ENCODE peak calls at places on chromosomes 1 and 21, in nine cellular contexts. One of them, this sample, is unnamed.

GRCh38 chr1:111571987-111572386 is 47.6 kb upstream of the RAP1A start:
- DNase-seq in activated CD4-positive, alpha-beta T cell treated with anti-CD3 and anti-CD28 coated beads, Interleukin-2, amount 10 ng/mL, durations not matched to agents 7 days and 5 days: no peak
- DNase-seq in T47D: no peak
- DNase-seq in naive thymus-derived CD8-positive, alpha-beta T cell: no peak
- DNase-seq in stimulated activated CD4-positive, alpha-beta T cell treated with anti-CD3 and anti-CD28 coated beads, Interleukin-4, amount 100 ng/mL, for 48 hours: no peak
- DNase-seq in tibial artery: no peak
- DNase-seq in stimulated activated CD8-positive, alpha-beta memory T cell treated with anti-CD3 and anti-CD28 coated beads, Interleukin-7, amount 100 ng/mL, for 1 hour: no peak
- DNase-seq in GM12891: no peak
- DNase-seq in effector CD4-positive, alpha-beta T cell: no peak
- DNase-seq in this sample: no peak

GRCh38 chr1:38730511-38731397 is 128.8 kb downstream of the RRAGC start:
- DNase-seq in activated CD4-positive, alpha-beta T cell treated with anti-CD3 and anti-CD28 coated beads, Interleukin-2, amount 10 ng/mL, durations not matched to agents 7 days and 5 days: no peak
- DNase-seq in T47D: no peak
- DNase-seq in naive thymus-derived CD8-positive, alpha-beta T cell: no peak
- DNase-seq in stimulated activated CD4-positive, alpha-beta T cell treated with anti-CD3 and anti-CD28 coated beads, Interleukin-4, amount 100 ng/mL, for 48 hours: no peak
- DNase-seq in tibial artery: no peak
- DNase-seq in stimulated activated CD8-positive, alpha-beta memory T cell treated with anti-CD3 and anti-CD28 coated beads, Interleukin-7, amount 100 ng/mL, for 1 hour: no peak
- DNase-seq in GM12891: no peak
- DNase-seq in effector CD4-positive, alpha-beta T cell: no peak
- DNase-seq in this sample: no peak

GRCh38 chr1:63010898-63011660 is 227.1 kb downstream of the ATG4C start:
- DNase-seq in activated CD4-positive, alpha-beta T cell treated with anti-CD3 and anti-CD28 coated beads, Interleukin-2, amount 10 ng/mL, durations not matched to agents 7 days and 5 days: no peak
- DNase-seq in T47D: no peak
- DNase-seq in naive thymus-derived CD8-positive, alpha-beta T cell: no peak
- DNase-seq in stimulated activated CD4-positive, alpha-beta T cell treated with anti-CD3 and anti-CD28 coated beads, Interleukin-4, amount 100 ng/mL, for 48 hours: no peak
- DNase-seq in tibial artery: no peak
- DNase-seq in stimulated activated CD8-positive, alpha-beta memory T cell treated with anti-CD3 and anti-CD28 coated beads, Interleukin-7, amount 100 ng/mL, for 1 hour: no peak
- DNase-seq in GM12891: no peak
- DNase-seq in effector CD4-positive, alpha-beta T cell: no peak
- DNase-seq in this sample: no peak

GRCh38 chr1:89873757-89874156 is 52.9 kb downstream of the LRRC8D start:
- DNase-seq in activated CD4-positive, alpha-beta T cell treated with anti-CD3 and anti-CD28 coated beads, Interleukin-2, amount 10 ng/mL, durations not matched to agents 7 days and 5 days: no peak
- DNase-seq in T47D: no peak
- DNase-seq in naive thymus-derived CD8-positive, alpha-beta T cell: no peak
- DNase-seq in stimulated activated CD4-positive, alpha-beta T cell treated with anti-CD3 and anti-CD28 coated beads, Interleukin-4, amount 100 ng/mL, for 48 hours: no peak
- DNase-seq in tibial artery: no peak
- DNase-seq in stimulated activated CD8-positive, alpha-beta memory T cell treated with anti-CD3 and anti-CD28 coated beads, Interleukin-7, amount 100 ng/mL, for 1 hour: no peak
- DNase-seq in GM12891: no peak
- DNase-seq in effector CD4-positive, alpha-beta T cell: no peak
- DNase-seq in this sample: no peak

GRCh38 chr1:109253803-109254620 is 4.7 kb downstream of the CELSR2 start:
- DNase-seq in activated CD4-positive, alpha-beta T cell treated with anti-CD3 and anti-CD28 coated beads, Interleukin-2, amount 10 ng/mL, durations not matched to agents 7 days and 5 days: no peak
- DNase-seq in T47D: no peak
- DNase-seq in naive thymus-derived CD8-positive, alpha-beta T cell: no peak
- DNase-seq in stimulated activated CD4-positive, alpha-beta T cell treated with anti-CD3 and anti-CD28 coated beads, Interleukin-4, amount 100 ng/mL, for 48 hours: no peak
- DNase-seq in tibial artery: no peak
- DNase-seq in stimulated activated CD8-positive, alpha-beta memory T cell treated with anti-CD3 and anti-CD28 coated beads, Interleukin-7, amount 100 ng/mL, for 1 hour: no peak
- DNase-seq in GM12891: peak; percentile 14
- DNase-seq in effector CD4-positive, alpha-beta T cell: no peak
- DNase-seq in this sample: no peak

GRCh38 chr1:77925966-77926365 is 37.5 kb downstream of the NEXN start:
- DNase-seq in activated CD4-positive, alpha-beta T cell treated with anti-CD3 and anti-CD28 coated beads, Interleukin-2, amount 10 ng/mL, durations not matched to agents 7 days and 5 days: no peak
- DNase-seq in T47D: no peak
- DNase-seq in naive thymus-derived CD8-positive, alpha-beta T cell: no peak
- DNase-seq in stimulated activated CD4-positive, alpha-beta T cell treated with anti-CD3 and anti-CD28 coated beads, Interleukin-4, amount 100 ng/mL, for 48 hours: no peak
- DNase-seq in tibial artery: no peak
- DNase-seq in stimulated activated CD8-positive, alpha-beta memory T cell treated with anti-CD3 and anti-CD28 coated beads, Interleukin-7, amount 100 ng/mL, for 1 hour: no peak
- DNase-seq in GM12891: no peak
- DNase-seq in effector CD4-positive, alpha-beta T cell: no peak
- DNase-seq in this sample: no peak

GRCh38 chr1:113390871-113391642 is 742 bp downstream of the MAGI3 start:
- DNase-seq in activated CD4-positive, alpha-beta T cell treated with anti-CD3 and anti-CD28 coated beads, Interleukin-2, amount 10 ng/mL, durations not matched to agents 7 days and 5 days: peak; percentile 52
- DNase-seq in T47D: peak; percentile 55
- DNase-seq in naive thymus-derived CD8-positive, alpha-beta T cell: peak; percentile 48
- DNase-seq in stimulated activated CD4-positive, alpha-beta T cell treated with anti-CD3 and anti-CD28 coated beads, Interleukin-4, amount 100 ng/mL, for 48 hours: peak; percentile 26
- DNase-seq in tibial artery: peak; percentile 41
- DNase-seq in stimulated activated CD8-positive, alpha-beta memory T cell treated with anti-CD3 and anti-CD28 coated beads, Interleukin-7, amount 100 ng/mL, for 1 hour: no peak
- DNase-seq in GM12891: peak; percentile 13
- DNase-seq in effector CD4-positive, alpha-beta T cell: peak; percentile 29
- DNase-seq in this sample: no peak

GRCh38 chr1:40646385-40646784 is 19.1 kb downstream of the RIMS3 start:
- DNase-seq in activated CD4-positive, alpha-beta T cell treated with anti-CD3 and anti-CD28 coated beads, Interleukin-2, amount 10 ng/mL, durations not matched to agents 7 days and 5 days: no peak
- DNase-seq in T47D: no peak
- DNase-seq in naive thymus-derived CD8-positive, alpha-beta T cell: no peak
- DNase-seq in stimulated activated CD4-positive, alpha-beta T cell treated with anti-CD3 and anti-CD28 coated beads, Interleukin-4, amount 100 ng/mL, for 48 hours: no peak
- DNase-seq in tibial artery: no peak
- DNase-seq in stimulated activated CD8-positive, alpha-beta memory T cell treated with anti-CD3 and anti-CD28 coated beads, Interleukin-7, amount 100 ng/mL, for 1 hour: no peak
- DNase-seq in GM12891: no peak
- DNase-seq in effector CD4-positive, alpha-beta T cell: no peak
- DNase-seq in this sample: no peak

GRCh38 chr21:43352568-43353281 is 74.2 kb downstream of the SIK1 start:
- DNase-seq in activated CD4-positive, alpha-beta T cell treated with anti-CD3 and anti-CD28 coated beads, Interleukin-2, amount 10 ng/mL, durations not matched to agents 7 days and 5 days: peak; percentile 46
- DNase-seq in T47D: peak; percentile 70
- DNase-seq in naive thymus-derived CD8-positive, alpha-beta T cell: no peak
- DNase-seq in stimulated activated CD4-positive, alpha-beta T cell treated with anti-CD3 and anti-CD28 coated beads, Interleukin-4, amount 100 ng/mL, for 48 hours: no peak
- DNase-seq in tibial artery: no peak
- DNase-seq in stimulated activated CD8-positive, alpha-beta memory T cell treated with anti-CD3 and anti-CD28 coated beads, Interleukin-7, amount 100 ng/mL, for 1 hour: no peak
- DNase-seq in GM12891: no peak
- DNase-seq in effector CD4-positive, alpha-beta T cell: no peak
- DNase-seq in this sample: no peak

GRCh38 chr1:172845371-172845770 is 186.5 kb downstream of the FASLG start:
- DNase-seq in activated CD4-positive, alpha-beta T cell treated with anti-CD3 and anti-CD28 coated beads, Interleukin-2, amount 10 ng/mL, durations not matched to agents 7 days and 5 days: peak; percentile 21
- DNase-seq in T47D: no peak
- DNase-seq in naive thymus-derived CD8-positive, alpha-beta T cell: peak; percentile 36
- DNase-seq in stimulated activated CD4-positive, alpha-beta T cell treated with anti-CD3 and anti-CD28 coated beads, Interleukin-4, amount 100 ng/mL, for 48 hours: peak; percentile 58
- DNase-seq in tibial artery: no peak
- DNase-seq in stimulated activated CD8-positive, alpha-beta memory T cell treated with anti-CD3 and anti-CD28 coated beads, Interleukin-7, amount 100 ng/mL, for 1 hour: no peak
- DNase-seq in GM12891: no peak
- DNase-seq in effector CD4-positive, alpha-beta T cell: no peak
- DNase-seq in this sample: no peak

GRCh38 chr1:82001345-82001744 is 200.6 kb downstream of the ADGRL2 start:
- DNase-seq in activated CD4-positive, alpha-beta T cell treated with anti-CD3 and anti-CD28 coated beads, Interleukin-2, amount 10 ng/mL, durations not matched to agents 7 days and 5 days: no peak
- DNase-seq in T47D: no peak
- DNase-seq in naive thymus-derived CD8-positive, alpha-beta T cell: no peak
- DNase-seq in stimulated activated CD4-positive, alpha-beta T cell treated with anti-CD3 and anti-CD28 coated beads, Interleukin-4, amount 100 ng/mL, for 48 hours: no peak
- DNase-seq in tibial artery: no peak
- DNase-seq in stimulated activated CD8-positive, alpha-beta memory T cell treated with anti-CD3 and anti-CD28 coated beads, Interleukin-7, amount 100 ng/mL, for 1 hour: no peak
- DNase-seq in GM12891: no peak
- DNase-seq in effector CD4-positive, alpha-beta T cell: no peak
- DNase-seq in this sample: no peak

GRCh38 chr1:31952825-31953220 is 14.7 kb upstream of the PTP4A2 start:
- DNase-seq in activated CD4-positive, alpha-beta T cell treated with anti-CD3 and anti-CD28 coated beads, Interleukin-2, amount 10 ng/mL, durations not matched to agents 7 days and 5 days: no peak
- DNase-seq in T47D: no peak
- DNase-seq in naive thymus-derived CD8-positive, alpha-beta T cell: no peak
- DNase-seq in stimulated activated CD4-positive, alpha-beta T cell treated with anti-CD3 and anti-CD28 coated beads, Interleukin-4, amount 100 ng/mL, for 48 hours: no peak
- DNase-seq in tibial artery: no peak
- DNase-seq in stimulated activated CD8-positive, alpha-beta memory T cell treated with anti-CD3 and anti-CD28 coated beads, Interleukin-7, amount 100 ng/mL, for 1 hour: no peak
- DNase-seq in GM12891: no peak
- DNase-seq in effector CD4-positive, alpha-beta T cell: no peak
- DNase-seq in this sample: no peak

GRCh38 chr1:168145184-168146159 is 8.7 kb upstream of the GPR161 start:
- DNase-seq in activated CD4-positive, alpha-beta T cell treated with anti-CD3 and anti-CD28 coated beads, Interleukin-2, amount 10 ng/mL, durations not matched to agents 7 days and 5 days: peak; percentile 86
- DNase-seq in T47D: peak; percentile 90
- DNase-seq in naive thymus-derived CD8-positive, alpha-beta T cell: peak; percentile 75
- DNase-seq in stimulated activated CD4-positive, alpha-beta T cell treated with anti-CD3 and anti-CD28 coated beads, Interleukin-4, amount 100 ng/mL, for 48 hours: peak; percentile 82
- DNase-seq in tibial artery: peak; percentile 83
- DNase-seq in stimulated activated CD8-positive, alpha-beta memory T cell treated with anti-CD3 and anti-CD28 coated beads, Interleukin-7, amount 100 ng/mL, for 1 hour: peak; percentile 71
- DNase-seq in GM12891: peak; percentile 83
- DNase-seq in effector CD4-positive, alpha-beta T cell: peak; percentile 74
- DNase-seq in this sample: peak; percentile 23

GRCh38 chr1:235142991-235143390 is 14.4 kb upstream of the TOMM20 start:
- DNase-seq in activated CD4-positive, alpha-beta T cell treated with anti-CD3 and anti-CD28 coated beads, Interleukin-2, amount 10 ng/mL, durations not matched to agents 7 days and 5 days: no peak
- DNase-seq in T47D: no peak
- DNase-seq in naive thymus-derived CD8-positive, alpha-beta T cell: no peak
- DNase-seq in stimulated activated CD4-positive, alpha-beta T cell treated with anti-CD3 and anti-CD28 coated beads, Interleukin-4, amount 100 ng/mL, for 48 hours: no peak
- DNase-seq in tibial artery: no peak
- DNase-seq in stimulated activated CD8-positive, alpha-beta memory T cell treated with anti-CD3 and anti-CD28 coated beads, Interleukin-7, amount 100 ng/mL, for 1 hour: no peak
- DNase-seq in GM12891: no peak
- DNase-seq in effector CD4-positive, alpha-beta T cell: no peak
- DNase-seq in this sample: no peak

GRCh38 chr1:32939655-32940371 is 24.8 kb downstream of the RNF19B start:
- DNase-seq in activated CD4-positive, alpha-beta T cell treated with anti-CD3 and anti-CD28 coated beads, Interleukin-2, amount 10 ng/mL, durations not matched to agents 7 days and 5 days: no peak
- DNase-seq in T47D: no peak
- DNase-seq in naive thymus-derived CD8-positive, alpha-beta T cell: no peak
- DNase-seq in stimulated activated CD4-positive, alpha-beta T cell treated with anti-CD3 and anti-CD28 coated beads, Interleukin-4, amount 100 ng/mL, for 48 hours: no peak
- DNase-seq in tibial artery: peak; percentile 48
- DNase-seq in stimulated activated CD8-positive, alpha-beta memory T cell treated with anti-CD3 and anti-CD28 coated beads, Interleukin-7, amount 100 ng/mL, for 1 hour: no peak
- DNase-seq in GM12891: no peak
- DNase-seq in effector CD4-positive, alpha-beta T cell: no peak
- DNase-seq in this sample: no peak

GRCh38 chr1:57485643-57486042 is 61.8 kb upstream of the DAB1 start:
- DNase-seq in activated CD4-positive, alpha-beta T cell treated with anti-CD3 and anti-CD28 coated beads, Interleukin-2, amount 10 ng/mL, durations not matched to agents 7 days and 5 days: no peak
- DNase-seq in T47D: no peak
- DNase-seq in naive thymus-derived CD8-positive, alpha-beta T cell: no peak
- DNase-seq in stimulated activated CD4-positive, alpha-beta T cell treated with anti-CD3 and anti-CD28 coated beads, Interleukin-4, amount 100 ng/mL, for 48 hours: no peak
- DNase-seq in tibial artery: no peak
- DNase-seq in stimulated activated CD8-positive, alpha-beta memory T cell treated with anti-CD3 and anti-CD28 coated beads, Interleukin-7, amount 100 ng/mL, for 1 hour: no peak
- DNase-seq in GM12891: no peak
- DNase-seq in effector CD4-positive, alpha-beta T cell: no peak
- DNase-seq in this sample: no peak

GRCh38 chr1:233005703-233006102 is 55.3 kb downstream of the NTPCR start:
- DNase-seq in activated CD4-positive, alpha-beta T cell treated with anti-CD3 and anti-CD28 coated beads, Interleukin-2, amount 10 ng/mL, durations not matched to agents 7 days and 5 days: no peak
- DNase-seq in T47D: no peak
- DNase-seq in naive thymus-derived CD8-positive, alpha-beta T cell: no peak
- DNase-seq in stimulated activated CD4-positive, alpha-beta T cell treated with anti-CD3 and anti-CD28 coated beads, Interleukin-4, amount 100 ng/mL, for 48 hours: no peak
- DNase-seq in tibial artery: no peak
- DNase-seq in stimulated activated CD8-positive, alpha-beta memory T cell treated with anti-CD3 and anti-CD28 coated beads, Interleukin-7, amount 100 ng/mL, for 1 hour: no peak
- DNase-seq in GM12891: no peak
- DNase-seq in effector CD4-positive, alpha-beta T cell: no peak
- DNase-seq in this sample: no peak

This sample was measured in amygdala.